ENCODE peak calls at places on chromosomes 6 and 20, in ten cellular contexts. T is thoracic aorta, N is cardiac muscle cell, K is transverse colon, X is aorta, W is uterus, E is brain microvascular endothelial cell, Y is heart right ventricle, Q is neuronal stem cell, J is mammary epithelial cell. V is an unnamed sample.

GRCh38 chr20:32970115-32970972 is 33.9 kb downstream of the SUN5 start:
- DNase-seq in N (no peak), X (no peak), J (no peak), W (no peak), E (no peak), Q (no peak), Y (no peak), T (no peak), K (no peak), V (no peak)

GRCh38 chr6:128597956-128598355 is 77.6 kb upstream of the PTPRK start:
- DNase-seq in E (no peak), J (peak; percentile 86), X (no peak), T (no peak), K (no peak), Y (no peak), W (no peak), Q (no peak), N (no peak), V (no peak)

GRCh38 chr20:53954734-53955658 is 115.4 kb downstream of the BCAS1 start:
- DNase-seq in J (no peak), Q (no peak), N (no peak), W (no peak), X (no peak), K (no peak), Y (no peak), T (no peak), E (no peak), V (no peak)

GRCh38 chr6:167424700-167425099 is 99.8 kb downstream of the TTLL2 start:
- DNase-seq in W (no peak), X (no peak), J (no peak), K (no peak), N (no peak), Q (no peak), E (no peak), Y (no peak), T (no peak), V (no peak)

GRCh38 chr6:6712979-6713514 is 124.5 kb downstream of the LY86 start:
- DNase-seq in E (no peak), K (no peak), T (no peak), Q (no peak), Y (no peak), X (no peak), N (no peak), J (no peak), W (no peak), V (no peak)

GRCh38 chr6:56671651-56672461 is 29.2 kb upstream of the DST start:
- DNase-seq in T (no peak), E (no peak), K (peak; percentile 38), Q (no peak), X (no peak), J (no peak), Y (no peak), N (peak; percentile 22), W (no peak), V (peak; percentile 91)

GRCh38 chr20:32387262-32387661 is 29.1 kb downstream of the ASXL1 start:
- DNase-seq in K (no peak), Y (no peak), N (no peak), T (no peak), Q (no peak), W (no peak), E (peak; percentile 18), X (no peak), J (no peak), V (no peak)

GRCh38 chr20:62693523-62693922 is 15.1 kb upstream of the NTSR1 start:
- DNase-seq in Q (no peak), X (no peak), N (no peak), T (no peak), K (no peak), J (no peak), Y (no peak), W (no peak), E (no peak), V (no peak)

GRCh38 chr6:55678330-55679224 is 99.6 kb upstream of the HMGCLL1 start:
- DNase-seq in X (no peak), N (peak; percentile 11), E (no peak), T (no peak), W (no peak), Y (no peak), K (no peak), Q (no peak), J (no peak), V (no peak)

GRCh38 chr20:58429303-58429702 is 40.3 kb downstream of the VAPB start:
- DNase-seq in Q (no peak), N (no peak), E (no peak), W (no peak), K (no peak), J (no peak), X (no peak), T (no peak), Y (no peak), V (no peak)

GRCh38 chr6:131183427-131184095 is 48.3 kb downstream of the AKAP7 start:
- DNase-seq in Y (no peak), W (no peak), T (no peak), E (no peak), X (no peak), N (no peak), K (no peak), Q (no peak), J (no peak), V (no peak)

GRCh38 chr20:48821261-48821910 is 6.4 kb downstream of the PREX1 start:
- DNase-seq in Q (no peak), N (no peak), T (no peak), E (no peak), K (no peak), X (peak; percentile 59), W (no peak), J (peak; percentile 17), Y (no peak), V (no peak)

GRCh38 chr20:32144898-32145662 is 35.6 kb downstream of the TM9SF4 start:
- DNase-seq in Y (no peak), E (no peak), N (no peak), Q (no peak), J (no peak), K (no peak), T (no peak), X (no peak), W (no peak), V (no peak)

GRCh38 chr6:37981626-37982025 is 162.1 kb downstream of the ZFAND3 start:
- DNase-seq in J (no peak), K (no peak), N (no peak), Y (no peak), X (no peak), Q (no peak), E (no peak), W (no peak), T (no peak), V (no peak)

DNA sequence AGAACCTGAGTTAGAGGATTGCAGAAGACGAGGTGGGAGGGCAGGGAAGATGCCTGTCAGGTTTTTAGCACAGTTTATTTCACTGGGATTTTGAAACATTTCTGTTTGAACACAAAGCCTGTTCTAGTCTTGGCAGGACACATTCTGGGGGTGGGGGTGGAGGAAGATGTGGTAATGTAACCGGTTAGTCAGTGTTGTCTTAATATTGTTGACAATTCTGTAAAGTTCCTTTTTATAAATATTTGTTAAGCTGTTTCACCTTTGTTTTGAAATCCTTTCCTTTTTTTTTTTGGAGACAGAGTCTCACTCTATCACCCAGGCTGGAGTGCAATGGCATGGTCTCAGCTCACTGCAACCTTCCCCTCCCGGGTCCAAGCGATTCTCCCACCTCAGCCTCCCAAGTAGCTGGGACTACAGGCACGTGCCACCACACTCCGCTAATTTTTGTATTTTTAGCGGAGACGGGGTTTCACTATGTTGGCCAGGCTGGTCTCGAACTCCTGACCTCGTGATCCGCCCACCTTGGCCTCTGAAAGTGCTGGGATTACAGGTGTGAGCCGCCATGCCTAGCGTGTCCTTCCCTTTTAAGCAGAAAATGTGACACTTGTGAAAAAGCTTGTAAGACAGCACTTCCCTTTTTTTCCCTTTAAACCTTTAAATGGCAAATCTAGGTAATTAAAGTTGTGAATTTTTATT is 20.2 kb downstream of the SLC9A8 start:
- DNase-seq in N (peak; percentile 79), Y (no peak), K (no peak), X (no peak), J (peak; percentile 44), Q (no peak), W (peak; percentile 38), E (no peak), T (no peak), V (no peak)
- H3K27me3 ChIP-seq in N (no peaks in the 10 kb centered on the region), Y (no peaks in the 10 kb centered on the region), K (no peaks in the 10 kb centered on the region), X (no peaks in the 10 kb centered on the region), J (no peaks in the 10 kb centered on the region), Q (no peaks in the 10 kb centered on the region), W (no peaks in the 10 kb centered on the region), E (no peaks in the 10 kb centered on the region), T (no peaks in the 10 kb centered on the region), V (no peaks in the 10 kb centered on the region)

DNA sequence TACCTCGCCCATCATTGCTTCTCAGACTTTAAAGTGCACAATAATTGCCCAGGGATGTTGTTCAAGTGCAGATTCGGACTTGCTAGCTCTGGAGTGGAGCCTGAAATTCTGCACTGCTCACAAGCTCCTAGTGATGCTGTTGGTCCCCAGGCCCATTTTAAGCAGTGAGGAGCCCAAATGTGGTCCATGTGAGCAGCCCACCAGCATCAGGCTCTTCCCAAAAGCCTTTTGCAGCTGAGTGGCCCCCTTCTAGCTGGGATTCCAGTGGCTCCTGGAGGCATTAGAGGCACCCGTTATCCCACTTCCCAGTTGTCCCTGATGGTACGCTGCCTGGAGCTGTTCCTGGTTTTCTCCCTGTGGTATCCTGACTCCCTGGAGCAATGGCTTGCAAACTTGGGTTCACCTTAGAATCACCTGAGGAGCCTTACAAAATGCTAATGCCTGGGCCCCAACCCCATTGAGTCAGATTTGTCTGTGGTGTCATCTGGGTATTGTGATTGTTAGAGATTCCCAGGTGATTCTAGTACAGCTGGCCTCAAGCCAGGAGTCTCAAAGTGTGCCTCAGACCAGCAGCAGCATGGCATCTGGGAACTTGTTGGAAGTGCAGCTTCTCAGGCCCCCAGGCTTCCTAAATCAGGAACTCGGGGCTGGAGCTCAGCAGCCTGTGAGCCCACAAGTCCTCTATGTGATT is 186.9 kb upstream of the SLC24A3 start:
- DNase-seq in T (no peak), K (no peak), J (no peak), X (no peak), N (no peak), Y (no peak), E (no peak), W (no peak), Q (no peak), V (no peak)
- H3K4me3 ChIP-seq in T (peak overlapping the region; percentile 14), K (no peak overlapping the region), J (no peak overlapping the region), X (no peak overlapping the region), N (no peak overlapping the region), Y (no peak overlapping the region), E (no peak overlapping the region), W (no peak overlapping the region), Q (no peak overlapping the region), V (no peak overlapping the region)

DNA sequence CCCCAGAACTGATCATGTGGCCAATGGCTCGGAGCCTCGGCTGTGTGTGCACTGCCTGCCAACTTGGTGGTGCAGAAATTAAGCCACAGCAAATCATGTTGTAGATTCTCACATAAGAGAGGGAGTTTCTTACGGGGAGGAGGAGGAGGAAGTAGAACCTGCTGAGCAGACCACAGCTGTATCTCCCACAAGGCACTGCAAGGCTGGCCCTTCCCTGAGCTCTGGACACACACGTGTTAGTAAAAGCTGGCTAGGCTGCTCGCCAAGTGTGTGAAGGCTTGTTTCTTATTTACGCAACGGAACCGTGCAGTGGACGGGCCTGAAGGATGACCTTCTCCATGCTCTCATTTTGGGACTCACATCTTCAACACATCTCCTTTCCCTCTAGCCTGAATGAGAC is 15.7 kb upstream of the QKI start:
- DNase-seq in Q (no peak), X (no peak), J (no peak), K (peak; percentile 45), W (no peak), N (no peak), E (no peak), Y (peak; percentile 34), T (no peak), V (no peak)
- H3K27ac ChIP-seq in Q (no peak overlapping the region), X (no peak overlapping the region), J (no peak overlapping the region), K (no peak overlapping the region), W (no peak overlapping the region), N (no peak overlapping the region), E (no peak overlapping the region), Y (no peak overlapping the region), T (no peak overlapping the region), V (no peak overlapping the region)

GRCh38 chr6:139581485-139581865 is 207.0 kb upstream of the CITED2 start:
- DNase-seq in T (no peak), Y (no peak), E (no peak), J (no peak), X (no peak), K (no peak), W (no peak), N (no peak), Q (no peak), V (no peak)
- H3K27me3 ChIP-seq in T (no peaks in the 10 kb centered on the region), Y (no peaks in the 10 kb centered on the region), E (no peaks in the 10 kb centered on the region), J (no peaks in the 10 kb centered on the region), X (no peaks in the 10 kb centered on the region), K (no peaks in the 10 kb centered on the region), W (no peaks in the 10 kb centered on the region), N (no peaks in the 10 kb centered on the region), Q (no peaks in the 10 kb centered on the region), V (no peaks in the 10 kb centered on the region)

V was measured in WERI-Rb-1.